ENCODE peak calls at places on chromosomes 6 and 20, in nine cellular contexts. C, D, L, K, S, P, N, G and H are unnamed samples.

GRCh38 chr6:133424359-133424758 is 183.2 kb downstream of the EYA4 start:
- DNase-seq in C (no peak), S (no peak), K (no peak), N (no peak), D (no peak), P (no peak), G (no peak), L (no peak), H (no peak)

GRCh38 chr20:1165521-1165920 is 19.3 kb downstream of the TMEM74B start:
- DNase-seq in D (no peak), S (no peak), N (no peak), G (no peak), P (no peak), K (no peak), C (no peak), L (no peak), H (no peak)

GRCh38 chr6:150272264-150272975 is 96.4 kb upstream of the IYD start:
- DNase-seq in D (no peak), N (no peak), P (no peak), L (no peak), K (no peak), C (no peak), G (no peak), S (no peak), H (peak; percentile 99)

GRCh38 chr6:14734416-14735340 is 511.2 kb upstream of the JARID2 start:
- DNase-seq in G (peak; percentile 80), L (no peak), C (peak; percentile 93), N (no peak), P (peak; percentile 18), D (peak; percentile 62), S (peak; percentile 91), K (peak; percentile 85), H (peak; percentile 57)

GRCh38 chr6:112833546-112834215 is 486.6 kb downstream of the RFPL4B start:
- DNase-seq in S (peak; percentile 36), G (no peak), N (no peak), L (no peak), C (peak; percentile 44), D (no peak), P (no peak), K (peak; percentile 7), H (peak; percentile 1)

GRCh38 chr20:5797843-5798462 is 47.8 kb downstream of the SHLD1 start:
- DNase-seq in C (no peak), S (no peak), D (no peak), K (no peak), P (no peak), G (no peak), L (no peak), N (no peak), H (no peak)

GRCh38 chr6:53119772-53120409 is 28.8 kb downstream of the GCM1 start:
- DNase-seq in K (peak; percentile 42), L (no peak), D (no peak), S (no peak), C (peak; percentile 58), G (no peak), N (no peak), P (peak; percentile 44), H (peak; percentile 78)

GRCh38 chr6:14862845-14863244 is 383.0 kb upstream of the JARID2 start:
- DNase-seq in S (no peak), C (no peak), P (no peak), D (no peak), N (no peak), G (no peak), K (no peak), L (no peak), H (no peak)

GRCh38 chr6:129183681-129184216 is 300.8 kb downstream of the LAMA2 start:
- DNase-seq in D (peak; percentile 4), K (peak; percentile 52), G (peak; percentile 29), P (no peak), L (no peak), N (no peak), C (peak; percentile 79), S (peak; percentile 60), H (peak; percentile 71)

GRCh38 chr20:21682576-21682975 is 22.9 kb upstream of the PAX1 start:
- DNase-seq in D (no peak), C (no peak), G (no peak), S (no peak), N (no peak), L (no peak), K (no peak), P (no peak), H (no peak)

GRCh38 chr6:48994811-48995210 is 468.2 kb downstream of the MMUT start:
- DNase-seq in P (peak; percentile 5), K (no peak), S (no peak), G (no peak), L (no peak), C (no peak), N (no peak), D (peak; percentile 7), H (no peak)

GRCh38 chr20:44720617-44720993 is 5.4 kb downstream of the CCN5 start:
- DNase-seq in L (no peak), G (no peak), S (peak; percentile 80), K (no peak), N (peak; percentile 77), P (peak; percentile 97), C (peak; percentile 25), D (no peak), H (peak; percentile 67)

GRCh38 chr6:31958412-31958740 is 395 bp downstream of the NELFE start:
- DNase-seq in S (no peak), K (no peak), L (no peak), P (no peak), N (no peak), C (no peak), D (no peak), G (no peak), H (no peak)

GRCh38 chr6:7974553-7974931 is 64.0 kb upstream of the TXNDC5 start:
- DNase-seq in K (no peak), S (no peak), D (no peak), C (no peak), G (no peak), N (no peak), P (no peak), L (no peak), H (no peak)
- H3K4me3 ChIP-seq in K (no peak overlapping the region), S (no peak overlapping the region), D (no peak overlapping the region), C (no peak overlapping the region), G (no peak overlapping the region), N (no peak overlapping the region), P (peak overlapping the region; percentile 9), L (peak overlapping the region; percentile 2), H (no peak overlapping the region)

DNA sequence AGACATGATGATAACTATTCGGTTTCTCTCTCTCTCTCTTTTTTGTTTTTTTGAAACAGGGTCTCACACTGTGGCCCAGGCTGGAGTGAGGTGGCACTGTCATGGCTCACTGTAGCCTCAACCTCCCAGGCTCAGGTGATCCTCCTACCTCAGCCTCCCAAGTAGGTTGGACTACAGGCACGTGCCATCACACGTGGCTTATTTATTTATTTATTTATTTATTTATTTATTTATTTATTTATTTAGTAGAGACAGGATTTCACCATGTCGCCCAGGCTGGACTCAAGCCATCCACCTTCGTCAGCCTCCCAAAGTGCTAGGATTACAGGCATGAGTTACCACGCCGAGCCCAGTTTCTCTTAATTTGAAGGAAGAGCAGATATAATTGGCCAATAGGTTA is 427.9 kb upstream of the JAG1 start:
- DNase-seq in K (no peak), N (no peak), C (no peak), D (no peak), G (no peak), S (no peak), P (no peak), L (no peak), H (no peak)
- TF ChIP-seq CTCF in K (no peak), N (no peak), C (no peak), D (no peak), G (no peak), S (no peak), P (no peak), L (no peak), H (no peak)

GRCh38 chr6:56361812-56362211 is 114.4 kb upstream of the COL21A1 start:
- DNase-seq in G (no peak), N (no peak), L (no peak), D (no peak), K (no peak), S (peak; percentile 50), C (no peak), P (no peak), H (no peak)

GRCh38 chr6:56366112-56366852 is 118.9 kb upstream of the COL21A1 start:
- DNase-seq in K (no peak), N (no peak), C (no peak), L (no peak), P (no peak), D (no peak), G (no peak), S (no peak), H (peak; percentile 52)

GRCh38 chr6:56364482-56365313 is 117.3 kb upstream of the COL21A1 start:
- DNase-seq in P (no peak), C (peak; percentile 78), S (peak; percentile 95), N (no peak), D (no peak), G (peak; percentile 80), L (no peak), K (peak; percentile 75), H (no peak)

GRCh38 chr6:56359201-56359899 is 112.0 kb upstream of the COL21A1 start:
- DNase-seq in D (peak; percentile 76), C (peak; percentile 79), N (peak; percentile 70), P (peak; percentile 68), K (peak; percentile 72), L (peak; percentile 36), G (no peak), S (peak; percentile 86), H (peak; percentile 76)

DNA sequence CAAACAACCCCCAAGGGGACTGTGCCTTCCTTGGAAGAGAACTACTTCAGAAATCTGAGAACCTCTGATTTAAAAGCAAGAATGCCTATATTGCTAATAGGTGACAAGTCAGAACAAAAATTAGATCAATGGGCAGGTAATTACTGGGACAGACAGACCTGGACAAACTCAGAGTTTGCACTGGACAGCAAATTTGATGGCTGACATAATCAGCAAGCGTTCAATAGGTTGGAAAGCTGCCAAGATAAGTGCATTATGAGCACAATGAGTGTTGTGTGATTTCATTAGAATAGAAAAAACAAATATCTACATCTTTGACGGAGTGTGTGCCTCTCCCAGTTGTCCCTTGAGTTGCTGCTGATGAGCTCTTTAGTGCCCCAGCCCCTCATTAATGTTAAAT is 116.4 kb upstream of the COL21A1 start:
- DNase-seq in L (no peak), P (no peak), G (no peak), C (no peak), N (no peak), D (no peak), S (no peak), K (no peak), H (no peak)
- H3K4me3 ChIP-seq in L (no peak overlapping the region), P (no peak overlapping the region), G (no peak overlapping the region), C (no peak overlapping the region), N (no peak overlapping the region), D (no peak overlapping the region), S (no peak overlapping the region), K (no peak overlapping the region), H (no peak overlapping the region)

DNA sequence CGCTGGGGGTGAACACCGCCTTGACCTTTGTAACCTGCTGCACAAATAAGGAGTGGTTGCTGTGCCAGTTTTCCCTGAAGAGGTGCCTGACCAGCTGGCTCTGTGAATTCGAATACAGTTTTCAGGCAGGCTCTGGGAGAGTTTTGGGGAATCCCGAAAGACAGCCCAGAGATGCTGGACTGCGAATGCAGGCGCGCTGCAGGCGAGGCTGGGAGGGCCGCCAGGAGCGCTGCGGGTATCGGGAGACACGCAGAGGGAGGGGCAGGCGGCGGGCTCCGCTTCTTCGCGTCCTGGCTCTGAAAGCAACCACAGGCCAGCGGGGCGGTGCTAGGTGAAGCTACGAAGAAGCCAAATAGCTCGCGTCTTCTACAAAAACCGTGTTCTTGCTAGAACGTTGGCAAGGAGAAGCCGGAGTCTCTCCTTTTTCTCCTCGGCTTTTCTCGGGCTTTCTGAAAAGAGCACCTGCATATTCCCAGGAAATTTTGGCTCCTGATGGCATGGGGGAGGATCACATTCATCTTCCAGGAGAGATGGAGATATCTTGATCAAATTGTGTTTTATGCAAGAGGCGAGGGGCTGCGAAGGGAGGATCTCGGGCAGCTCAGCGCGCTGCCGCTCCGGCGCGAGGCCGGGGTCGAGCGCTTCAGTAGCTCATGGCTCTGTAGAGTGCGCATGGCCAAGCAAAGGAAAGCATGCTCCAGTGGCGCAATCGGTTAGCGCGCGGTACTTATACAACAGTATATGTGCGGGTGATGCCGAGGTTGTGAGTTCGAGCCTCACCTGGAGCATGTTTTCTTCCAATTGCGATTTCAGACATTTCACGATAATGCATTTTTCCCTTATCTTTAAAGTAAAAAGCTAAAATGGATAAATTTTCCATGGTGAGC is 158.1 kb upstream of the ZNF184 start:
- DNase-seq in N (no peak), D (no peak), S (peak; percentile 45), C (peak; percentile 47), P (peak; percentile 88), K (peak; percentile 58), G (no peak), L (no peak), H (peak; percentile 74)
- TF ChIP-seq CTCF in N (no peak), D (no peak), S (no peak), C (no peak), P (no peak), K (peak; percentile 9), G (no peak), L (no peak), H (peak; percentile 14)